ENCODE peak calls at places on chromosomes 1 and 21, in nine cellular contexts. G is NCI-H510A treated with DMSO at 0.1 percent for 48 hours; O is heart left ventricle; P is head of caudate nucleus; K is CMK; W is CD8-positive, alpha-beta memory T cell; C is ELR; B is left colon; F is adipocyte. Q is an unnamed sample.

GRCh38 chr1:167455786-167456446 is 62.4 kb downstream of the CD247 start:
- DNase-seq in K (no peak), O (peak), G (peak), C (peak), P (no peak), W (peak), F (peak), B (no peak), Q (peak)

GRCh38 chr1:211734791-211735190 is 59.4 kb upstream of the NEK2 start:
- DNase-seq in F (no peak), K (no peak), O (no peak), C (no peak), P (no peak), G (peak), W (no peak), B (peak), Q (peak)

GRCh38 chr1:219000606-219001005 is 173.1 kb upstream of the LYPLAL1 start:
- DNase-seq in C (no peak), P (no peak), F (peak), O (no peak), K (no peak), W (no peak), G (no peak), B (no peak), Q (no peak)

GRCh38 chr21:42818328-42818749 is 61.0 kb downstream of the WDR4 start:
- DNase-seq in P (no peak), K (no peak), W (peak), B (peak), C (peak), G (no peak), O (peak), F (peak), Q (peak)

GRCh38 chr1:150366416-150367296 is 2.7 kb downstream of the RPRD2 start:
- DNase-seq in P (no peak), G (no peak), K (no peak), B (no peak), C (peak), F (peak), W (no peak), O (no peak), Q (no peak)

GRCh38 chr1:35535243-35535642 is 22.0 kb downstream of the KIAA0319L start:
- DNase-seq in G (no peak), P (no peak), B (no peak), K (no peak), F (no peak), O (no peak), W (no peak), C (no peak), Q (no peak)

GRCh38 chr1:26159113-26160039 is 497 bp downstream of the FAM110D start:
- DNase-seq in F (no peak), B (no peak), P (no peak), G (no peak), W (peak), K (no peak), C (no peak), O (peak), Q (no peak)

GRCh38 chr1:61337471-61337870 is 255.1 kb downstream of the NFIA start:
- DNase-seq in C (no peak), P (no peak), W (no peak), K (no peak), F (peak), G (no peak), O (no peak), B (no peak), Q (no peak)

GRCh38 chr21:21668198-21668597 is 670.0 kb downstream of the NCAM2 start:
- DNase-seq in C (no peak), K (no peak), P (no peak), O (no peak), G (no peak), F (no peak), B (no peak), W (no peak), Q (no peak)

GRCh38 chr1:84581648-84582047 is 7.4 kb upstream of the CTBS start:
- DNase-seq in G (no peak), B (no peak), C (no peak), K (no peak), O (no peak), W (no peak), F (no peak), P (no peak), Q (no peak)

GRCh38 chr1:116943438-116943837 is 33.7 kb downstream of the PTGFRN start:
- DNase-seq in G (no peak), C (peak), B (no peak), K (no peak), O (no peak), F (no peak), W (no peak), P (no peak), Q (peak)

GRCh38 chr1:206050655-206051235 is 2.2 kb upstream of the RHEX start:
- DNase-seq in W (no peak), F (no peak), O (no peak), C (no peak), K (no peak), P (no peak), G (peak), B (peak), Q (peak)

GRCh38 chr1:67648582-67649326 is 36.2 kb upstream of the GADD45A start:
- DNase-seq in P (no peak), O (no peak), B (no peak), W (no peak), C (no peak), F (no peak), G (no peak), K (no peak), Q (no peak)

GRCh38 chr1:239914827-239915231 is 176.9 kb upstream of the FMN2 start:
- DNase-seq in F (peak), C (peak), W (no peak), B (no peak), P (no peak), O (no peak), K (no peak), G (no peak), Q (peak)

GRCh38 chr1:77540501-77541161 is 141.8 kb downstream of the ZZZ3 start:
- DNase-seq in K (no peak), F (peak), C (peak), G (no peak), P (no peak), B (no peak), O (no peak), W (no peak), Q (peak)

GRCh38 chr1:244371294-244372141 is 80.2 kb downstream of the ADSS2 start:
- DNase-seq in K (no peak), B (no peak), C (no peak), W (no peak), G (no peak), O (no peak), P (no peak), F (no peak), Q (no peak)

GRCh38 chr1:32311709-32312393 is 20.0 kb downstream of the HDAC1 start:
- DNase-seq in P (no peak), O (no peak), B (no peak), F (no peak), C (no peak), W (no peak), K (no peak), G (no peak), Q (no peak)

GRCh38 chr21:26776320-26777021 is 68.7 kb downstream of the ADAMTS1 start:
- DNase-seq in W (no peak), B (no peak), F (peak), G (no peak), K (no peak), C (peak), O (no peak), P (no peak), Q (peak)

GRCh38 chr1:113677250-113678158 is 81.8 kb downstream of the PHTF1 start:
- DNase-seq in F (peak), K (no peak), G (peak), C (peak), P (no peak), B (no peak), O (peak), W (no peak), Q (peak)

GRCh38 chr1:233791750-233792149 is 112.7 kb upstream of the SLC35F3 start:
- DNase-seq in C (no peak), G (no peak), F (no peak), P (no peak), O (no peak), W (no peak), B (no peak), K (no peak), Q (no peak)

GRCh38 chr1:205339717-205340116 is 17.0 kb downstream of the KLHDC8A start:
- DNase-seq in W (no peak), G (no peak), C (no peak), F (no peak), B (no peak), O (no peak), K (no peak), P (no peak), Q (no peak)

GRCh38 chr1:147337040-147337439 is 94.6 kb downstream of the CHD1L start:
- DNase-seq in C (peak), O (no peak), B (no peak), K (no peak), G (no peak), P (no peak), W (no peak), F (no peak), Q (no peak)

GRCh38 chr1:223341111-223341510 is 22.9 kb downstream of the SUSD4 start:
- DNase-seq in O (peak), G (no peak), B (no peak), W (no peak), K (no peak), P (no peak), C (peak), F (peak), Q (peak)

GRCh38 chr1:60848583-60849188 is 233.7 kb upstream of the NFIA start:
- DNase-seq in P (no peak), K (no peak), W (no peak), C (peak), B (no peak), O (no peak), F (peak), G (peak), Q (no peak)

GRCh38 chr1:86441997-86442396 is 18.0 kb downstream of the CLCA2 start:
- DNase-seq in C (no peak), F (no peak), O (no peak), K (no peak), B (no peak), G (no peak), W (no peak), P (no peak), Q (no peak)

GRCh38 chr1:149986486-149987296 is 23.8 kb downstream of the OTUD7B start:
- DNase-seq in K (no peak), W (no peak), F (peak), P (no peak), C (peak), B (no peak), O (no peak), G (no peak), Q (peak)

GRCh38 chr1:100578201-100578600 is 40.3 kb downstream of the GPR88 start:
- DNase-seq in B (no peak), G (no peak), P (no peak), W (no peak), K (no peak), C (peak), O (no peak), F (no peak), Q (peak)

GRCh38 chr1:168421399-168422004 is 122.3 kb downstream of the XCL2 start:
- DNase-seq in C (no peak), F (no peak), K (no peak), O (no peak), B (no peak), W (peak), G (no peak), P (no peak), Q (no peak)

GRCh38 chr1:245458761-245459174 is 304.0 kb downstream of the KIF26B start:
- DNase-seq in B (no peak), P (no peak), G (no peak), O (no peak), C (peak), W (no peak), F (peak), K (no peak), Q (peak)

GRCh38 chr21:34639882-34640788 is 25.2 kb upstream of the RCAN1 start:
- DNase-seq in W (no peak), O (no peak), C (peak), G (no peak), K (no peak), F (peak), B (no peak), P (no peak), Q (peak)